ENCODE peak calls at places on chromosomes 11 and 22, in nine cellular contexts. C is coronary artery; X is mammary epithelial cell; P is CD4-positive, alpha-beta memory T cell; Q is heart left ventricle; M is cardiac muscle cell; F is fibroblast of villous mesenchyme; K is lower lobe of right lung; W is body of pancreas. Z is an unnamed sample.

GRCh38 chr11:68843703-68844312 is 2.1 kb upstream of the CPT1A start:
- DNase-seq in F (peak), W (peak), Q (peak), P (peak), C (no peak), K (peak), X (peak), M (peak), Z (no peak)

GRCh38 chr22:31625661-31626426 is 36.2 kb downstream of the PISD start:
- DNase-seq in K (no peak), X (no peak), M (peak), P (no peak), C (no peak), Q (no peak), W (no peak), F (peak), Z (no peak)

GRCh38 chr11:86047275-86047991 is 21.5 kb downstream of the PICALM start:
- DNase-seq in C (no peak), W (no peak), P (no peak), X (peak), K (no peak), M (peak), F (peak), Q (no peak), Z (no peak)

GRCh38 chr22:23786261-23786710 is 480 bp upstream of the SMARCB1 start:
- DNase-seq in Q (no peak), X (no peak), W (no peak), K (no peak), F (no peak), C (no peak), P (no peak), M (no peak), Z (no peak)

GRCh38 chr22:27685515-27685914 is 116.0 kb downstream of the MN1 start:
- DNase-seq in M (no peak), W (no peak), X (no peak), P (no peak), F (no peak), Q (peak), C (no peak), K (no peak), Z (no peak)

GRCh38 chr22:22903355-22903777 is 15.8 kb downstream of the IGLL5 start:
- DNase-seq in P (no peak), K (no peak), W (no peak), M (no peak), F (no peak), C (no peak), X (no peak), Q (no peak), Z (no peak)

GRCh38 chr11:44138286-44138685 is 42.8 kb downstream of the EXT2 start:
- DNase-seq in C (no peak), F (no peak), P (no peak), W (no peak), M (no peak), Q (no peak), X (no peak), K (no peak), Z (no peak)

GRCh38 chr11:78420255-78420764 is 2.7 kb upstream of the GAB2 start:
- DNase-seq in Q (peak), P (peak), X (no peak), F (peak), K (peak), W (peak), M (peak), C (peak), Z (no peak)

GRCh38 chr11:13110929-13111812 is 102.1 kb downstream of the RASSF10 start:
- DNase-seq in W (no peak), X (peak), C (no peak), M (peak), K (no peak), P (no peak), F (no peak), Q (peak), Z (no peak)

GRCh38 chr22:39153220-39153860 is 860 bp upstream of the CBX7 start:
- DNase-seq in C (no peak), X (no peak), F (no peak), M (no peak), P (no peak), W (no peak), Q (no peak), K (peak), Z (no peak)

GRCh38 chr11:99925968-99926367 is 761.1 kb upstream of the ARHGAP42 start:
- DNase-seq in X (no peak), M (no peak), W (no peak), P (no peak), C (no peak), Q (no peak), F (no peak), K (no peak), Z (no peak)

GRCh38 chr22:39989633-39990032 is 5.1 kb upstream of the FAM83F start:
- DNase-seq in K (no peak), Q (no peak), W (no peak), X (no peak), P (no peak), F (no peak), M (no peak), C (no peak), Z (no peak)

GRCh38 chr22:30650508-30651116 is 15.0 kb downstream of the SLC35E4 start:
- DNase-seq in X (no peak), Q (no peak), K (no peak), C (no peak), F (no peak), M (no peak), W (no peak), P (no peak), Z (no peak)

GRCh38 chr11:13098067-13098466 is 89.0 kb downstream of the RASSF10 start:
- DNase-seq in K (no peak), W (no peak), X (peak), M (no peak), P (no peak), F (no peak), Q (no peak), C (no peak), Z (no peak)

GRCh38 chr11:57310091-57310490 is 14.7 kb downstream of the TNKS1BP1 start:
- DNase-seq in F (no peak), Q (no peak), C (no peak), P (no peak), M (no peak), W (no peak), X (no peak), K (no peak), Z (no peak)
- H3K4me3 ChIP-seq in F (peak), Q (no peak), C (peak), P (no peak), M (no peak), W (no peak), X (no peak), K (peak), Z (peak)

GRCh38 chr11:122883682-122883981 is 1.1 kb downstream of the JHY start:
- DNase-seq in F (peak), M (peak), W (no peak), C (no peak), X (no peak), K (no peak), Q (no peak), P (no peak), Z (no peak)
- H3K4me3 ChIP-seq in F (peak), M (peak), W (peak), C (peak), X (peak), K (peak), Q (no peak), P (peak), Z (peak)

GRCh38 chr11:76444384-76445121 is at the start of gene EMSY:
- DNase-seq in Q (peak), K (peak), P (peak), F (peak), M (peak), W (peak), C (peak), X (peak), Z (peak)
- H3K4me3 ChIP-seq in Q (peak), K (peak), P (peak), F (peak), M (peak), W (peak), C (peak), X (peak), Z (peak)

DNA sequence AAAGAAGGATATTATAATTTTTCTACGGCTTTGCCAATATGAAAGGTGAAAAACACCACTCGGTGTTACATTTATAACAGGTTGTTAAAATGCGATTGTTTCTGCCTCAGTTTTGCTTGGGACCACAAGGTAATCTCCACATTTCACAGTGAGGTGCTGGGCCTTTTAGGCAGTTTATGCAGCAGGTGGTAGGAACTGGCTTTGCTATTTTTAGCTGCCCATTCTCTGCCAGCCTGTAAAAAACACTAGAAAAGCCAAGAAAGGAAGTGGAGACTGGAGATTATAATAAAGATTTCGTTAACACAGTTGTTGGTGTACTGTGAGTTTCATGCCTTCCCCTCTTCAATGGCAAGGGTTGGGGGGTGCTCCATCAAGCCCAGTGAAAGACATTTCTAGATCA is 8.0 kb upstream of the MRPL16 start:
- DNase-seq in Q (no peak), F (no peak), X (no peak), K (no peak), M (no peak), W (no peak), C (no peak), P (no peak), Z (no peak)
- H3K4me3 ChIP-seq in Q (no peak), F (no peak), X (no peak), K (no peak), M (no peak), W (no peak), C (no peak), P (no peak), Z (no peak)

GRCh38 chr11:26947904-26948639 is 45.8 kb upstream of the FIBIN start:
- DNase-seq in K (no peak), M (peak), X (peak), C (no peak), P (no peak), W (no peak), Q (no peak), F (peak), Z (no peak)

GRCh38 chr11:26951849-26952515 is 41.9 kb upstream of the FIBIN start:
- DNase-seq in K (no peak), P (no peak), W (no peak), F (peak), Q (peak), C (no peak), M (peak), X (no peak), Z (no peak)

GRCh38 chr11:26950260-26950719 is 43.6 kb upstream of the FIBIN start:
- DNase-seq in X (peak), Q (no peak), P (no peak), M (peak), W (no peak), K (peak), F (peak), C (no peak), Z (no peak)

GRCh38 chr11:26948881-26949280 is 45.0 kb upstream of the FIBIN start:
- DNase-seq in X (peak), C (no peak), F (no peak), W (no peak), K (no peak), Q (no peak), M (no peak), P (no peak), Z (no peak)

DNA sequence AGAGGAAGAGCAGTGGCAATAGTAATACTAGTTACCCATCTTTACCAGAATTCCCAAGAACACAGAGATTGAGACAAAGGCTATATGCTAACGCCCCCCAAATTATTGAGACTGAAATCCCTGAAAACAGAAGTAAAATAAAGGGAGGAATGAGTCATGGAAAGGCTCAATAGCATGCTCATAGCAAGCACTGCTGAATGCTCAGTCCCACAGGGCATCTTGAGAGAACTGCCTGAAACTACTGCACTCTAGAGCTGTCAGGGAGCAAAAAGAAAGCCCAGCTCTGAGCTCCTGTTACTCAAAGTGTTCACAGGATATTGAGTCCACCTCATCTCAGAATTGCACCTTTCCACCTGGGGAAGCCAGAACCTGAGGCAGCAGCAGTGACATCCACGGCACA is 44.1 kb upstream of the FIBIN start:
- DNase-seq in W (no peak), X (no peak), K (no peak), Q (no peak), P (no peak), C (no peak), F (peak), M (no peak), Z (no peak)
- H3K4me3 ChIP-seq in W (no peak), X (no peak), K (no peak), Q (no peak), P (no peak), C (no peak), F (no peak), M (no peak), Z (no peak)

GRCh38 chr11:96338910-96339703 is 3.9 kb downstream of the MAML2 start:
- DNase-seq in W (no peak), K (peak), C (peak), Q (peak), F (peak), P (peak), X (peak), M (peak), Z (no peak)
- H3K4me3 ChIP-seq in W (no peak), K (peak), C (peak), Q (no peak), F (peak), P (peak), X (peak), M (no peak), Z (peak)

Z was measured in HFF-Myc.